ENCODE peak calls at places on chromosomes 1 and 21, in four cellular contexts. R is IMR-90, F is ovary, A is neuronal stem cell. M is an unnamed sample.

GRCh38 chr1:19070197-19070651 is 113.7 kb upstream of the IFFO2 start:
- DNase-seq in R (no peak), F (no peak), A (no peak), M (no peak)

GRCh38 chr1:48940946-48941732 is 164.4 kb upstream of the BEND5 start:
- DNase-seq in R (no peak), F (no peak), A (no peak), M (no peak)

GRCh38 chr1:160032165-160032827 is 506 bp upstream of the PIGM start:
- DNase-seq in R (no peak), F (no peak), A (no peak), M (no peak)

GRCh38 chr1:6489799-6490180 is 1.7 kb downstream of the PLEKHG5 start:
- DNase-seq in R (peak; percentile 69), F (peak; percentile 45), A (peak; percentile 73), M (peak; percentile 70)

GRCh38 chr1:186974774-186975181 is 146.0 kb downstream of the PLA2G4A start:
- DNase-seq in R (peak; percentile 99), F (no peak), A (no peak), M (no peak)

GRCh38 chr1:179142889-179143299 is 61.0 kb downstream of the TOR3A start:
- DNase-seq in R (peak; percentile 99), F (no peak), A (no peak), M (no peak)

GRCh38 chr1:234731371-234732085 is 121.5 kb upstream of the IRF2BP2 start:
- DNase-seq in R (peak; percentile 93), F (no peak), A (no peak), M (no peak)

GRCh38 chr1:202578565-202578964 is 131.7 kb downstream of the SYT2 start:
- DNase-seq in R (peak; percentile 50), F (no peak), A (no peak), M (no peak)

GRCh38 chr21:41133896-41134522 is 34.0 kb upstream of the BACE2 start:
- DNase-seq in R (peak; percentile 54), F (no peak), A (peak; percentile 20), M (no peak)

GRCh38 chr1:192529811-192530210 is 45.8 kb upstream of the RGS1 start:
- DNase-seq in R (no peak), F (no peak), A (no peak), M (no peak)

GRCh38 chr1:226656201-226656600 is 82.9 kb downstream of the ITPKB start:
- DNase-seq in R (no peak), F (no peak), A (no peak), M (no peak)

GRCh38 chr1:109447524-109447923 is 18.8 kb upstream of the SYPL2 start:
- DNase-seq in R (no peak), F (no peak), A (no peak), M (no peak)

GRCh38 chr1:93768380-93768863 is 86.8 kb upstream of the BCAR3 start:
- DNase-seq in R (no peak), F (peak; percentile 27), A (no peak), M (no peak)

GRCh38 chr1:150973826-150974579 is 632 bp downstream of the CERS2 start:
- DNase-seq in R (no peak), F (peak; percentile 48), A (no peak), M (peak; percentile 35)

GRCh38 chr1:220776725-220777326 is 9.9 kb upstream of the MTARC1 start:
- DNase-seq in R (peak; percentile 62), F (peak; percentile 76), A (peak; percentile 45), M (peak; percentile 83)

GRCh38 chr1:48002142-48002541 is 5.0 kb upstream of the TRABD2B start:
- DNase-seq in R (no peak), F (no peak), A (no peak), M (no peak)

GRCh38 chr1:32703479-32704291 is 1.1 kb upstream of the SYNC start:
- DNase-seq in R (peak; percentile 99), F (peak; percentile 60), A (no peak), M (no peak)

GRCh38 chr1:29736582-29737188 is 500.4 kb downstream of the PTPRU start:
- DNase-seq in R (peak; percentile 60), F (no peak), A (peak; percentile 82), M (no peak)

GRCh38 chr1:67653304-67653703 is 31.7 kb upstream of the GADD45A start:
- DNase-seq in R (no peak), F (no peak), A (no peak), M (no peak)

GRCh38 chr21:40128891-40129290 is 261.7 kb downstream of the PCP4 start:
- DNase-seq in R (no peak), F (no peak), A (no peak), M (no peak)

GRCh38 chr1:46595127-46595526 is 8.9 kb downstream of the MKNK1 start:
- DNase-seq in R (no peak), F (no peak), A (no peak), M (no peak)

GRCh38 chr1:229694053-229694693 is 68.1 kb downstream of the URB2 start:
- DNase-seq in R (peak; percentile 81), F (peak; percentile 93), A (peak; percentile 42), M (peak; percentile 27)

GRCh38 chr1:186404454-186405051 is 28.9 kb downstream of the ODR4 start:
- DNase-seq in R (peak; percentile 76), F (no peak), A (peak; percentile 4), M (no peak)

GRCh38 chr1:200029035-200029623 is 1.6 kb downstream of the NR5A2 start:
- DNase-seq in R (peak; percentile 36), F (no peak), A (peak; percentile 51), M (no peak)

GRCh38 chr1:65412984-65413375 is 7.5 kb upstream of the LEPR start:
- DNase-seq in R (peak; percentile 56), F (no peak), A (no peak), M (no peak)

GRCh38 chr1:76949503-76949902 is 82.2 kb downstream of the ST6GALNAC5 start:
- DNase-seq in R (peak; percentile 61), F (no peak), A (no peak), M (no peak)

GRCh38 chr1:156657161-156657970 is 15.4 kb downstream of the BCAN start:
- DNase-seq in R (peak; percentile 46), F (peak; percentile 62), A (no peak), M (peak; percentile 81)

GRCh38 chr1:14142397-14143095 is 442.6 kb downstream of the PRDM2 start:
- DNase-seq in R (no peak), F (peak; percentile 18), A (no peak), M (peak; percentile 46)

GRCh38 chr1:67515324-67516080 is 85.3 kb upstream of the SERBP1 start:
- DNase-seq in R (no peak), F (no peak), A (no peak), M (no peak)

GRCh38 chr1:33150522-33150921 is 31.3 kb downstream of the TRIM62 start:
- DNase-seq in R (no peak), F (no peak), A (no peak), M (no peak)

GRCh38 chr1:162305969-162306368 is 70.7 kb downstream of the SPATA46 start:
- DNase-seq in R (peak; percentile 10), F (no peak), A (no peak), M (no peak)

GRCh38 chr1:212470059-212470458 is 37.3 kb downstream of the NENF start:
- DNase-seq in R (peak; percentile 99), F (peak; percentile 85), A (no peak), M (peak; percentile 95)

GRCh38 chr1:25858906-25859789 is at the start of gene AUNIP:
- DNase-seq in R (peak; percentile 85), F (peak; percentile 89), A (peak; percentile 82), M (peak; percentile 66)

GRCh38 chr1:21291184-21291583 is 921 bp upstream of the ECE1 start:
- DNase-seq in R (no peak), F (no peak), A (no peak), M (no peak)
- H3K27ac ChIP-seq in R (no peak overlapping the region), F (no peak overlapping the region), A (no peak overlapping the region), M (no peak overlapping the region)

GRCh38 chr1:155023627-155024026 is 10.0 kb downstream of the DCST2 start:
- DNase-seq in R (no peak), F (no peak), A (no peak), M (no peak)
- H3K27ac ChIP-seq in R (no peak overlapping the region), F (no peak overlapping the region), A (no peak overlapping the region), M (no peak overlapping the region)

GRCh38 chr1:223654083-223654482 is 11.4 kb downstream of the CAPN8 start:
- DNase-seq in R (no peak), F (no peak), A (no peak), M (no peak)
- H3K27ac ChIP-seq in R (no peak overlapping the region), F (no peak overlapping the region), A (no peak overlapping the region), M (no peak overlapping the region)

GRCh38 chr1:1307261-1307907 is 346 bp downstream of the ACAP3 start:
- DNase-seq in R (no peak), F (no peak), A (no peak), M (no peak)

GRCh38 chr1:1305300-1306069 is 2.2 kb downstream of the ACAP3 start:
- DNase-seq in R (peak; percentile 71), F (peak; percentile 77), A (no peak), M (peak; percentile 46)

GRCh38 chr1:1306070-1306660 is 1.6 kb downstream of the ACAP3 start:
- DNase-seq in R (peak; percentile 27), F (no peak), A (no peak), M (no peak)

GRCh38 chr1:1307908-1308755 is at the start of the genes ACAP3 and PUSL1:
- DNase-seq in R (peak; percentile 92), F (peak; percentile 92), A (peak; percentile 89), M (peak; percentile 90)

DNA sequence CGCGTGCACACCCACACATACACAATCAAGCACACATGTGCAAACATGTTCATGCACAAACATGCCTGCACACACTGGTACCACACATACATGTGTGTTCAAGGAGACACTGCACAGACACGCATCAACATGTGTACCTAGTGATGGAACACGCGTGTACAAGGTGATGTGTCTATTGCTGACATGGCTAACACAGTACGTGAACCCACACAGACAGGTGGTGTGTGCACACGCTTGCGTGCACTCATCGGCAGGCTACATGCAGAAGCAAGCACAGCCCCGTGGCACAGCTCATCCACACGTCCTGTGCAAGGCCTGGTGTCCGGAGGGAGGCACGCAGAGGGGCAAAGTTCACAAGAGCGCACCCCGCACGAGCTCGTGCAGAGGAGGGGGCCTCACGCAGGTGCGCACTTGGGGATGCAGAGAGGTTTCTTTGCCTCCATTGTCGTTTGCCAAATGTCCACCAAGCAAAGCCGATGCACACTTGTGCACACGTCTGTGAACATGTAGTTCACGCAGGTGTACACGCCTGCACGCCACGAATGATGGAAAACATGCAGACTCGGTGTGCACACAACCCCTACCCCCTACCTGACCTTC is 969 bp downstream of the ACAP3 start:
- DNase-seq in R (no peak), F (no peak), A (no peak), M (no peak)
- H3K27ac ChIP-seq in R (peak overlapping the region; percentile 89), F (peak overlapping the region; percentile 67), A (no peak overlapping the region), M (peak overlapping the region; percentile 99)